ENCODE peak calls at places on chromosome 15, in seven cellular contexts. One of them, this sample, is unnamed.

GRCh38 chr15:34914316-34914715 is 55.2 kb downstream of the AQR start:
- DNase-seq in NCI-H1092 treated with DMSO at 0.1 percent for 48 hours: no peak
- DNase-seq in heart left ventricle: no peak
- DNase-seq in NCI-H774: no peak
- DNase-seq in 8988T: no peak
- DNase-seq in stimulated activated CD4-positive, alpha-beta T cell treated with anti-CD3 and anti-CD28 coated beads, Interleukin-12 subunit alpha, Interleukin-12 subunit beta, amount 100 ng/mL, for 4 hours: no peak
- DNase-seq in stimulated activated CD8-positive, alpha-beta memory T cell treated with anti-CD3 and anti-CD28 coated beads, Interleukin-2, amount 100 ng/mL, for 48 hours: no peak
- DNase-seq in this sample: no peak

GRCh38 chr15:48191574-48192225 is at the start of gene CTXN2:
- DNase-seq in NCI-H1092 treated with DMSO at 0.1 percent for 48 hours: no peak
- DNase-seq in heart left ventricle: no peak
- DNase-seq in NCI-H774: peak
- DNase-seq in 8988T: no peak
- DNase-seq in stimulated activated CD4-positive, alpha-beta T cell treated with anti-CD3 and anti-CD28 coated beads, Interleukin-12 subunit alpha, Interleukin-12 subunit beta, amount 100 ng/mL, for 4 hours: no peak
- DNase-seq in stimulated activated CD8-positive, alpha-beta memory T cell treated with anti-CD3 and anti-CD28 coated beads, Interleukin-2, amount 100 ng/mL, for 48 hours: no peak
- DNase-seq in this sample: no peak

GRCh38 chr15:76393614-76394013 is 57.0 kb downstream of the ISL2 start:
- DNase-seq in NCI-H1092 treated with DMSO at 0.1 percent for 48 hours: peak
- DNase-seq in heart left ventricle: no peak
- DNase-seq in NCI-H774: no peak
- DNase-seq in 8988T: no peak
- DNase-seq in stimulated activated CD4-positive, alpha-beta T cell treated with anti-CD3 and anti-CD28 coated beads, Interleukin-12 subunit alpha, Interleukin-12 subunit beta, amount 100 ng/mL, for 4 hours: no peak
- DNase-seq in stimulated activated CD8-positive, alpha-beta memory T cell treated with anti-CD3 and anti-CD28 coated beads, Interleukin-2, amount 100 ng/mL, for 48 hours: no peak
- DNase-seq in this sample: no peak

GRCh38 chr15:74730619-74731316 is 5.4 kb upstream of the CYP1A1 start:
- DNase-seq in NCI-H1092 treated with DMSO at 0.1 percent for 48 hours: no peak
- DNase-seq in heart left ventricle: no peak
- DNase-seq in NCI-H774: no peak
- DNase-seq in 8988T: no peak
- DNase-seq in stimulated activated CD4-positive, alpha-beta T cell treated with anti-CD3 and anti-CD28 coated beads, Interleukin-12 subunit alpha, Interleukin-12 subunit beta, amount 100 ng/mL, for 4 hours: no peak
- DNase-seq in stimulated activated CD8-positive, alpha-beta memory T cell treated with anti-CD3 and anti-CD28 coated beads, Interleukin-2, amount 100 ng/mL, for 48 hours: no peak
- DNase-seq in this sample: no peak

GRCh38 chr15:59437777-59438574 is at the start of gene FAM81A:
- DNase-seq in NCI-H1092 treated with DMSO at 0.1 percent for 48 hours: peak
- DNase-seq in heart left ventricle: peak
- DNase-seq in NCI-H774: peak
- DNase-seq in 8988T: peak
- DNase-seq in stimulated activated CD4-positive, alpha-beta T cell treated with anti-CD3 and anti-CD28 coated beads, Interleukin-12 subunit alpha, Interleukin-12 subunit beta, amount 100 ng/mL, for 4 hours: peak
- DNase-seq in stimulated activated CD8-positive, alpha-beta memory T cell treated with anti-CD3 and anti-CD28 coated beads, Interleukin-2, amount 100 ng/mL, for 48 hours: peak
- DNase-seq in this sample: no peak

GRCh38 chr15:68599560-68600071 is 20.8 kb downstream of the CORO2B start:
- DNase-seq in NCI-H1092 treated with DMSO at 0.1 percent for 48 hours: no peak
- DNase-seq in heart left ventricle: no peak
- DNase-seq in NCI-H774: no peak
- DNase-seq in 8988T: no peak
- DNase-seq in stimulated activated CD4-positive, alpha-beta T cell treated with anti-CD3 and anti-CD28 coated beads, Interleukin-12 subunit alpha, Interleukin-12 subunit beta, amount 100 ng/mL, for 4 hours: no peak
- DNase-seq in stimulated activated CD8-positive, alpha-beta memory T cell treated with anti-CD3 and anti-CD28 coated beads, Interleukin-2, amount 100 ng/mL, for 48 hours: no peak
- DNase-seq in this sample: peak

GRCh38 chr15:87707581-87708130 is 548.9 kb downstream of the NTRK3 start:
- DNase-seq in NCI-H1092 treated with DMSO at 0.1 percent for 48 hours: no peak
- DNase-seq in heart left ventricle: no peak
- DNase-seq in NCI-H774: no peak
- DNase-seq in 8988T: no peak
- DNase-seq in stimulated activated CD4-positive, alpha-beta T cell treated with anti-CD3 and anti-CD28 coated beads, Interleukin-12 subunit alpha, Interleukin-12 subunit beta, amount 100 ng/mL, for 4 hours: no peak
- DNase-seq in stimulated activated CD8-positive, alpha-beta memory T cell treated with anti-CD3 and anti-CD28 coated beads, Interleukin-2, amount 100 ng/mL, for 48 hours: no peak
- DNase-seq in this sample: no peak

GRCh38 chr15:40238927-40239591 is at the start of gene PAK6:
- DNase-seq in NCI-H1092 treated with DMSO at 0.1 percent for 48 hours: peak
- DNase-seq in heart left ventricle: no peak
- DNase-seq in NCI-H774: no peak
- DNase-seq in 8988T: peak
- DNase-seq in stimulated activated CD4-positive, alpha-beta T cell treated with anti-CD3 and anti-CD28 coated beads, Interleukin-12 subunit alpha, Interleukin-12 subunit beta, amount 100 ng/mL, for 4 hours: peak
- DNase-seq in stimulated activated CD8-positive, alpha-beta memory T cell treated with anti-CD3 and anti-CD28 coated beads, Interleukin-2, amount 100 ng/mL, for 48 hours: peak
- DNase-seq in this sample: no peak

GRCh38 chr15:69861331-69862171 is 236.2 kb downstream of the TLE3 start:
- DNase-seq in NCI-H1092 treated with DMSO at 0.1 percent for 48 hours: no peak
- DNase-seq in heart left ventricle: no peak
- DNase-seq in NCI-H774: no peak
- DNase-seq in 8988T: no peak
- DNase-seq in stimulated activated CD4-positive, alpha-beta T cell treated with anti-CD3 and anti-CD28 coated beads, Interleukin-12 subunit alpha, Interleukin-12 subunit beta, amount 100 ng/mL, for 4 hours: no peak
- DNase-seq in stimulated activated CD8-positive, alpha-beta memory T cell treated with anti-CD3 and anti-CD28 coated beads, Interleukin-2, amount 100 ng/mL, for 48 hours: no peak
- DNase-seq in this sample: no peak

This sample was measured in iPS DF 6.9.